ENCODE peak calls at places on chromosomes 13 and 19, in seven cellular contexts. S is sigmoid colon, I is K562, F is transverse colon, Y is stomach, J is A549, Q is tibial nerve. R is an unnamed sample.

GRCh38 chr13:37202264-37202663 is 96.8 kb upstream of the CSNK1A1L start:
- DNase-seq in F (no peak), J (no peak), I (no peak), S (no peak), Q (no peak), Y (no peak), R (no peak)

GRCh38 chr19:54253331-54254194 is 3.5 kb downstream of the LILRB5 start:
- DNase-seq in S (peak), F (no peak), Y (no peak), J (no peak), I (no peak), Q (no peak), R (no peak)

GRCh38 chr13:50390503-50391248 is 375.4 kb downstream of the KCNRG start:
- DNase-seq in F (no peak), Y (no peak), Q (no peak), J (no peak), S (no peak), I (no peak), R (no peak)

GRCh38 chr19:39327990-39328705 is 7.5 kb upstream of the LRFN1 start:
- DNase-seq in F (peak), S (peak), Y (peak), Q (peak), I (peak), J (peak), R (peak)

GRCh38 chr19:48290923-48291700 is 21.2 kb downstream of the ZNF114 start:
- DNase-seq in J (peak), Q (peak), I (peak), Y (peak), F (peak), S (peak), R (peak)

GRCh38 chr19:36031308-36031707 is 1.4 kb downstream of the CLIP3 start:
- DNase-seq in S (no peak), Q (no peak), I (no peak), F (no peak), Y (no peak), J (no peak), R (no peak)

GRCh38 chr13:49836516-49836915 is 44.0 kb upstream of the KPNA3 start:
- DNase-seq in F (no peak), J (no peak), I (no peak), Q (no peak), Y (no peak), S (no peak), R (no peak)

GRCh38 chr13:74217816-74218215 is 83.6 kb upstream of the KLF12 start:
- DNase-seq in Y (no peak), F (no peak), I (no peak), S (no peak), J (no peak), Q (no peak), R (no peak)

GRCh38 chr13:31908696-31909386 is 122.7 kb upstream of the FRY start:
- DNase-seq in S (no peak), I (no peak), Y (no peak), J (no peak), Q (no peak), F (no peak), R (no peak)

GRCh38 chr13:77918391-77919261 is at the start of gene EDNRB:
- DNase-seq in I (no peak), F (peak), Y (peak), Q (peak), S (peak), J (peak), R (peak)

GRCh38 chr19:4414144-4414799 is 11.8 kb downstream of the CHAF1A start:
- DNase-seq in J (no peak), Y (no peak), Q (no peak), S (no peak), F (no peak), I (no peak), R (peak)

GRCh38 chr19:46913852-46914430 is 53.1 kb downstream of the ARHGAP35 start:
- DNase-seq in I (no peak), Y (no peak), F (no peak), Q (no peak), J (peak), S (no peak), R (no peak)

GRCh38 chr19:4187313-4188122 is 5.0 kb downstream of the ANKRD24 start:
- DNase-seq in Y (no peak), F (no peak), S (no peak), Q (no peak), J (no peak), I (no peak), R (no peak)

GRCh38 chr19:31890230-31890629 is 455.2 kb upstream of the ZNF507 start:
- DNase-seq in Y (no peak), F (no peak), S (no peak), J (no peak), Q (no peak), I (peak), R (peak)

GRCh38 chr19:17234911-17235617 is 9.0 kb downstream of the OCEL1 start:
- DNase-seq in S (peak), I (peak), J (no peak), Q (no peak), Y (peak), F (peak), R (peak)

GRCh38 chr19:55069137-55069858 is 6.3 kb upstream of the RDH13 start:
- DNase-seq in J (peak), Q (no peak), F (peak), Y (peak), S (no peak), I (peak), R (no peak)

GRCh38 chr13:59409651-59410200 is 754.0 kb downstream of the DIAPH3 start:
- DNase-seq in Q (no peak), F (no peak), I (no peak), J (no peak), Y (no peak), S (no peak), R (no peak)

GRCh38 chr13:36174923-36175322 is 39.4 kb downstream of the SOHLH2 start:
- DNase-seq in J (no peak), Y (no peak), I (no peak), S (no peak), F (no peak), Q (no peak), R (no peak)

GRCh38 chr19:40502647-40503046 is 35.8 kb downstream of the SPTBN4 start:
- DNase-seq in J (peak), Q (no peak), F (peak), S (no peak), I (peak), Y (peak), R (no peak)

GRCh38 chr19:1747285-1748114 is 5.8 kb upstream of the ONECUT3 start:
- DNase-seq in F (no peak), J (peak), Q (no peak), I (peak), Y (peak), S (no peak), R (no peak)

GRCh38 chr19:53019684-53020083 is 6.0 kb downstream of the ERVV-1 start:
- DNase-seq in Q (no peak), I (no peak), Y (no peak), J (no peak), S (no peak), F (no peak), R (no peak)

GRCh38 chr19:46299004-46299509 is 2.2 kb downstream of the HIF3A start:
- DNase-seq in J (peak), Q (peak), F (peak), S (peak), I (no peak), Y (peak), R (peak)

GRCh38 chr13:47126432-47126831 is 229.6 kb upstream of the HTR2A start:
- DNase-seq in I (no peak), Q (no peak), J (no peak), Y (no peak), S (no peak), F (no peak), R (no peak)

GRCh38 chr19:1206733-1207301 is 1.2 kb downstream of the STK11 start:
- DNase-seq in Q (no peak), I (no peak), F (peak), J (no peak), Y (no peak), S (no peak), R (no peak)

GRCh38 chr19:28242317-28242927 is 970.5 kb downstream of the UQCRFS1 start:
- DNase-seq in Y (no peak), J (peak), F (peak), Q (no peak), S (no peak), I (peak), R (no peak)

GRCh38 chr19:737591-738093 is 13.3 kb upstream of the MISP start:
- DNase-seq in Y (peak), J (peak), Q (no peak), F (peak), S (peak), I (peak), R (peak)

GRCh38 chr19:49491030-49491803 is 3.8 kb downstream of the RPL13A start:
- DNase-seq in I (peak), Y (no peak), Q (no peak), S (no peak), F (no peak), J (no peak), R (peak)

GRCh38 chr13:49569993-49570689 is 15.2 kb downstream of the RCBTB1 start:
- DNase-seq in Y (no peak), F (no peak), I (no peak), J (no peak), S (no peak), Q (no peak), R (no peak)

GRCh38 chr13:67145950-67146349 is 84.2 kb downstream of the PCDH9 start:
- DNase-seq in Y (no peak), Q (no peak), F (no peak), I (no peak), S (no peak), J (no peak), R (no peak)
- TF ChIP-seq EP300 in Y (no peak), Q (no peak), F (no peak), I (no peak), S (no peak), J (no peak), R (no peak)

GRCh38 chr13:33249066-33249465 is 36.5 kb downstream of the STARD13 start:
- DNase-seq in F (no peak), S (no peak), Y (no peak), I (no peak), Q (no peak), J (no peak), R (no peak)

GRCh38 chr13:33252103-33252502 is 33.5 kb downstream of the STARD13 start:
- DNase-seq in J (no peak), I (no peak), S (no peak), Q (no peak), Y (no peak), F (no peak), R (no peak)

GRCh38 chr13:33249894-33250293 is 35.7 kb downstream of the STARD13 start:
- DNase-seq in J (no peak), Q (no peak), S (no peak), Y (no peak), F (no peak), I (no peak), R (no peak)

GRCh38 chr13:33250594-33250993 is 35.0 kb downstream of the STARD13 start:
- DNase-seq in S (no peak), I (no peak), F (no peak), J (no peak), Q (no peak), Y (no peak), R (no peak)

GRCh38 chr13:33251131-33251629 is 34.4 kb downstream of the STARD13 start:
- DNase-seq in J (no peak), S (peak), F (no peak), I (no peak), Q (no peak), Y (no peak), R (no peak)
- TF ChIP-seq EP300 in J (no peak), S (no peak), F (no peak), I (no peak), Q (no peak), Y (no peak), R (no peak)

GRCh38 chr13:43472980-43473379 is 313.8 kb downstream of the ENOX1 start:
- DNase-seq in F (no peak), Y (no peak), S (no peak), J (no peak), I (no peak), Q (no peak), R (no peak)

GRCh38 chr13:43469791-43470190 is 317.0 kb downstream of the ENOX1 start:
- DNase-seq in I (no peak), S (no peak), F (no peak), J (no peak), Q (no peak), Y (no peak), R (no peak)

GRCh38 chr13:43473437-43473836 is 313.3 kb downstream of the ENOX1 start:
- DNase-seq in I (no peak), S (no peak), J (no peak), Y (no peak), F (no peak), Q (no peak), R (no peak)

GRCh38 chr13:43470610-43471009 is 316.2 kb downstream of the ENOX1 start:
- DNase-seq in Y (no peak), I (no peak), S (no peak), Q (no peak), F (no peak), J (no peak), R (no peak)

GRCh38 chr13:43472344-43472743 is 314.4 kb downstream of the ENOX1 start:
- DNase-seq in Q (no peak), Y (no peak), F (no peak), S (no peak), J (no peak), I (no peak), R (no peak)
- TF ChIP-seq EP300 in Q (no peak), Y (no peak), F (no peak), S (no peak), J (no peak), I (no peak), R (no peak)

GRCh38 chr13:111559612-111560423 is 239.4 kb downstream of the TEX29 start:
- DNase-seq in J (no peak), I (no peak), Y (no peak), F (no peak), S (no peak), Q (no peak), R (no peak)

GRCh38 chr13:111561091-111561778 is 240.8 kb downstream of the TEX29 start:
- DNase-seq in I (no peak), S (no peak), F (no peak), J (no peak), Y (no peak), Q (no peak), R (no peak)

GRCh38 chr13:111557921-111558699 is 237.7 kb downstream of the TEX29 start:
- DNase-seq in Q (no peak), S (no peak), J (no peak), I (no peak), F (no peak), Y (no peak), R (no peak)

GRCh38 chr13:111556496-111556895 is 236.1 kb downstream of the TEX29 start:
- DNase-seq in F (no peak), J (no peak), S (no peak), Q (no peak), Y (no peak), I (no peak), R (no peak)

DNA sequence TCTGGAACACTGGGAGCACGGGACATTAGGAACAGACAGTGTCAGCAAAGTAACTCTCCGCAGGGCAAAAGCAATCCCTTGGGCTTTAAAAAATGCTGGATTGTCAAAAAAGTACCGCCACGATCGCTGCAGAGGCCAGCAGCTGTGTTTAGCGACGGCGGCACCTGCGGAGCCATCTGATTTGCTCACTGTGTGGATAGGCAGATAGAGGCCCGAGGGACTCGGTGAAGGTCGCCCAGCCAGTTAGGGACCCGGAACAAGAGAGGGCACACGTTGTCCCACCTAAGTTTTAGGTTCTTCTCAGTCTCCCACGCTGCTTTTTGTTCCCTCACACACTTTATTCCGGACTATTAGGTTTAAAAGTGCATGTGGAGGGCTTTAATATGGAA is 238.3 kb downstream of the TEX29 start:
- DNase-seq in Q (no peak), Y (no peak), F (no peak), S (no peak), I (no peak), J (no peak), R (no peak)
- TF ChIP-seq EP300 in Q (no peak), Y (no peak), F (no peak), S (no peak), I (no peak), J (no peak), R (no peak)

DNA sequence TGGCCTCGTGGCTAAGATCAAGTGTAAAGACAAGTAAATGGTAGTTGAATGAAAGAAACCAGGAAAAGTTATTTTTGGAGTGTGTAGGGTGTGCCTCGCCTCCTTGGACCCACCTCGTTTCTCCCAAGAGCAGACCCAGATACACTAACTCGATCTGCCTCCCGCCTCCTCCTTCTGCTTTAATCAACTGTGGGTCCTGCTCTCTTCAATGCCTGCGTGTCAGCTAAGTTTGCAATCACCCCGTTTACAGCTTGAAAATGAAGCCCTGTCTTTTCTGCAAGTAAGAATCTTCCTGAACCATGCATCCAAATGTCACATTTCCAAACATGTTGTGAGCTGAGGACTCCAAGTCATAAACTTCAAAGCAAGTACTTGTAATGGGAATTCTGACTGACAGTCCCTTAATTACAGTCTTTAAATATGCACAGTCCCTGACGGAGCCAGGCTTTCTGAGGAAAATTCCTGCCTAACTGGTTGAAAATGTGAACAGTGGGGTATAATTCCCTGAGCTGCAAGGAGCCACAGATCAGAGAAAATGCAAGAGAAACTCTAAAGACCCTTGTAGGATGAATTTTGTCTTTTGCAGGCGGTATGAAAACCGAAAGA is 154.9 kb upstream of the UQCRFS1 start:
- DNase-seq in Q (no peak), I (peak), J (no peak), S (no peak), F (no peak), Y (no peak), R (no peak)
- TF ChIP-seq EP300 in Q (no peak), I (no peak), J (no peak), S (no peak), F (no peak), Y (no peak), R (no peak)

GRCh38 chr13:24116103-24116502 is 44.4 kb upstream of the SPATA13 start:
- DNase-seq in Y (no peak), J (no peak), I (no peak), F (no peak), S (no peak), Q (no peak), R (no peak)

GRCh38 chr13:24123761-24124160 is 36.8 kb upstream of the SPATA13 start:
- DNase-seq in J (no peak), Q (no peak), Y (no peak), S (no peak), F (no peak), I (no peak), R (no peak)

GRCh38 chr13:24119593-24120508 is 40.7 kb upstream of the SPATA13 start:
- DNase-seq in Q (no peak), I (no peak), S (no peak), F (no peak), J (no peak), Y (no peak), R (peak)

GRCh38 chr13:24115671-24116070 is 44.8 kb upstream of the SPATA13 start:
- DNase-seq in I (no peak), F (no peak), J (no peak), Y (no peak), S (no peak), Q (no peak), R (no peak)

GRCh38 chr13:24118576-24118975 is 41.9 kb upstream of the SPATA13 start:
- DNase-seq in Q (no peak), Y (no peak), I (no peak), J (no peak), F (no peak), S (no peak), R (no peak)
- TF ChIP-seq EP300 in Q (no peak), Y (no peak), I (no peak), J (no peak), F (no peak), S (no peak), R (no peak)

DNA sequence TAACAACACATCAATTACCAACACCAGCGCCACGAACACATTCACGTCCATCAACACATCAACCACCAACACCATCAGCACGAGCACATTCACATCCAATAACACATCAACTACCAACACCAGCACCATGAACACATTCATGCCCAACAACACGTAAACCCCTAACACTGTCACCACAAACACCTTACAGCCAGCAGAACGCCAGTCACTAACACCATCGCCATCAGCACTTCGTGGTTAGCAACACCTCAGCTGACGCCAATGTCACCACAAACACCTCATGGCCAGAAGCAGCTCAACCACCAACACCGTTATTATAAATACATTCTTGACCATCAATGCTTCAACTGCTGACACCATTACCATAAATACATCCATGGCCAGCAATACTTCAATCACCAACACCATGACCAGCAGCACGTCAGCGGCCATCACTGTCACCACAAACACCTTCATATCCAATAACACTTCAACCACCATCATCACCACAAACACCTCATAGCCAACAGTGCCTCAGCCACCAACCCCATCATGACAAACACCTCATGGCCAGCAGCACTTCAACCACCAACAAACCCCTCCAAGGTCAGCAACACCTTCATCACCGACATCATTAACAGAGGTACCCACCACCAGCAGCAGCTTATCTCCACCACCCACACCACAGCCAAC is 9.4 kb downstream of the FCER2 start:
- DNase-seq in I (no peak), J (no peak), F (no peak), Q (no peak), S (no peak), Y (no peak), R (no peak)
- TF ChIP-seq EP300 in I (no peak), J (no peak), F (no peak), Q (no peak), S (no peak), Y (no peak), R (no peak)

DNA sequence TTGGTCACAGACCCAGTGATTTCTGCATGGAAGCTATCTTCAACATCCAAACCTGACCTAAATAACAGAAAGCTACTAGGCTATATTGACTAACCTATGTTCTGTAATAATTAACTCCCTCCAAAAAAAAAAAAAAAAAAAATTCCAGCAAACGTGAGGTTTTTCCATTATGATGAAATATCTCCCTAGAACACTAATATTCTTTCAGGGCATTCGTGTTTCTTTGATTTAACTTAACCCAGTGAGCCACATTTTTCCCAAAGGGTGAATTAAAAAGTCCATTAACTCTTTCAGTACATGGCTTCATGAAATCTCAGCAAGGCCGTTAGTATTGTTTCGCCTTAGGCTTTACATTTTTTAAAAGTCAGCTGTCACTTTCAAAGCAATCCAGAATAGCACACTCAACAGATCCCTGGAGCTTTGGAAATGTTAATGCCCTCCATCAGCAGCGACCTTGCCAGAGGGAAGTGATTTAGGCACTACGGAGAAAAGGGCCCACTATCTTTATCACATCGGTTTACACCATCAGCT is 175.8 kb downstream of the DCT start:
- DNase-seq in Y (no peak), Q (no peak), I (no peak), F (no peak), S (no peak), J (no peak), R (no peak)
- TF ChIP-seq EP300 in Y (no peak), Q (no peak), I (no peak), F (no peak), S (no peak), J (no peak), R (no peak)

GRCh38 chr19:9010693-9011092 is 484 bp upstream of the MUC16 start:
- DNase-seq in Y (no peak), F (no peak), S (no peak), Q (no peak), I (no peak), J (no peak), R (no peak)
- TF ChIP-seq EP300 in Y (no peak), F (no peak), S (no peak), Q (no peak), I (no peak), J (no peak), R (no peak)

GRCh38 chr13:113837554-113838355 is 26.1 kb downstream of the GAS6 start:
- DNase-seq in F (peak), I (peak), Q (peak), J (peak), S (peak), Y (peak), R (peak)
- TF ChIP-seq EP300 in F (no peak), I (no peak), Q (no peak), J (no peak), S (no peak), Y (no peak), R (no peak)